ENCODE peak calls at places on chromosomes 6 and 20, in five cellular contexts. One of them, this sample, is unnamed.
A peak's percentile ranks its signal among the peaks of the same experiment; 100 is the strongest.

GRCh38 chr6:24576452-24576851 is 69.5 kb downstream of the KIAA0319 start:
- DNase-seq in Panc1: no peak
- DNase-seq in thoracic aorta: no peak
- DNase-seq in OCI-LY7: no peak
- DNase-seq in lung: no peak
- DNase-seq in this sample: no peak

GRCh38 chr20:58260006-58260405 is 31.6 kb upstream of the ANKRD60 start:
- DNase-seq in Panc1: no peak
- DNase-seq in thoracic aorta: no peak
- DNase-seq in OCI-LY7: no peak
- DNase-seq in lung: no peak
- DNase-seq in this sample: no peak

GRCh38 chr20:12243327-12243726 is 325.6 kb downstream of the BTBD3 start:
- DNase-seq in Panc1: no peak
- DNase-seq in thoracic aorta: no peak
- DNase-seq in OCI-LY7: no peak
- DNase-seq in lung: no peak
- DNase-seq in this sample: no peak

GRCh38 chr20:63212792-63213191 is 3.1 kb downstream of the YTHDF1 start:
- DNase-seq in Panc1: no peak
- DNase-seq in thoracic aorta: no peak
- DNase-seq in OCI-LY7: no peak
- DNase-seq in lung: no peak
- DNase-seq in this sample: no peak

GRCh38 chr20:21322083-21322710 is 19.1 kb downstream of the XRN2 start:
- DNase-seq in Panc1: no peak
- DNase-seq in thoracic aorta: no peak
- DNase-seq in OCI-LY7: no peak
- DNase-seq in lung: no peak
- DNase-seq in this sample: no peak

GRCh38 chr6:42260424-42260888 is 42.8 kb upstream of the MRPS10 start:
- DNase-seq in Panc1: no peak
- DNase-seq in thoracic aorta: no peak
- DNase-seq in OCI-LY7: peak; percentile 58
- DNase-seq in lung: no peak
- DNase-seq in this sample: no peak

GRCh38 chr20:60060006-60060557 is 101.9 kb downstream of the CDH26 start:
- DNase-seq in Panc1: no peak
- DNase-seq in thoracic aorta: no peak
- DNase-seq in OCI-LY7: no peak
- DNase-seq in lung: no peak
- DNase-seq in this sample: no peak

GRCh38 chr20:10115021-10115420 is 80.2 kb downstream of the ANKEF1 start:
- DNase-seq in Panc1: no peak
- DNase-seq in thoracic aorta: no peak
- DNase-seq in OCI-LY7: no peak
- DNase-seq in lung: no peak
- DNase-seq in this sample: no peak

GRCh38 chr20:40564997-40565680 is 123.9 kb downstream of the MAFB start:
- DNase-seq in Panc1: no peak
- DNase-seq in thoracic aorta: peak; percentile 23
- DNase-seq in OCI-LY7: no peak
- DNase-seq in lung: no peak
- DNase-seq in this sample: no peak

GRCh38 chr6:119147101-119148053 is 68.9 kb upstream of the FAM184A start:
- DNase-seq in Panc1: peak; percentile 94
- DNase-seq in thoracic aorta: peak; percentile 47
- DNase-seq in OCI-LY7: peak; percentile 21
- DNase-seq in lung: peak; percentile 53
- DNase-seq in this sample: peak; percentile 80

GRCh38 chr20:20017001-20017851 is at the start of gene NAA20:
- DNase-seq in Panc1: peak; percentile 79
- DNase-seq in thoracic aorta: peak; percentile 72
- DNase-seq in OCI-LY7: peak; percentile 92
- DNase-seq in lung: peak; percentile 93
- DNase-seq in this sample: peak; percentile 90

GRCh38 chr6:144548525-144548924 is 263.4 kb downstream of the UTRN start:
- DNase-seq in Panc1: no peak
- DNase-seq in thoracic aorta: no peak
- DNase-seq in OCI-LY7: no peak
- DNase-seq in lung: no peak
- DNase-seq in this sample: no peak

GRCh38 chr6:36757206-36757605 is 59.6 kb downstream of the RAB44 start:
- DNase-seq in Panc1: no peak
- DNase-seq in thoracic aorta: no peak
- DNase-seq in OCI-LY7: peak; percentile 90
- DNase-seq in lung: no peak
- DNase-seq in this sample: no peak

GRCh38 chr20:13098720-13099355 is 90.1 kb downstream of the SPTLC3 start:
- DNase-seq in Panc1: no peak
- DNase-seq in thoracic aorta: no peak
- DNase-seq in OCI-LY7: no peak
- DNase-seq in lung: no peak
- DNase-seq in this sample: no peak

GRCh38 chr6:155509743-155510475 is 54.3 kb upstream of the NOX3 start:
- DNase-seq in Panc1: no peak
- DNase-seq in thoracic aorta: no peak
- DNase-seq in OCI-LY7: no peak
- DNase-seq in lung: no peak
- DNase-seq in this sample: no peak

GRCh38 chr6:147347179-147347881 is 143.1 kb downstream of the STXBP5 start:
- DNase-seq in Panc1: no peak
- DNase-seq in thoracic aorta: no peak
- DNase-seq in OCI-LY7: no peak
- DNase-seq in lung: no peak
- DNase-seq in this sample: no peak

GRCh38 chr6:129642322-129642721 is 67.7 kb downstream of the ARHGAP18 start:
- DNase-seq in Panc1: no peak
- DNase-seq in thoracic aorta: no peak
- DNase-seq in OCI-LY7: no peak
- DNase-seq in lung: no peak
- DNase-seq in this sample: no peak

GRCh38 chr6:134880487-134881190 is 69.3 kb downstream of the ALDH8A1 start:
- DNase-seq in Panc1: no peak
- DNase-seq in thoracic aorta: no peak
- DNase-seq in OCI-LY7: no peak
- DNase-seq in lung: no peak
- DNase-seq in this sample: no peak

GRCh38 chr6:6686176-6686575 is 97.7 kb downstream of the LY86 start:
- DNase-seq in Panc1: no peak
- DNase-seq in thoracic aorta: no peak
- DNase-seq in OCI-LY7: no peak
- DNase-seq in lung: no peak
- DNase-seq in this sample: no peak

GRCh38 chr6:25925808-25926325 is 4.6 kb downstream of the SLC17A2 start:
- DNase-seq in Panc1: no peak
- DNase-seq in thoracic aorta: no peak
- DNase-seq in OCI-LY7: no peak
- DNase-seq in lung: no peak
- DNase-seq in this sample: no peak

GRCh38 chr6:151052021-151052646 is 186.6 kb downstream of the MTHFD1L start:
- DNase-seq in Panc1: no peak
- DNase-seq in thoracic aorta: no peak
- DNase-seq in OCI-LY7: no peak
- DNase-seq in lung: no peak
- DNase-seq in this sample: peak; percentile 54

GRCh38 chr6:43509984-43510826 is at the start of gene LRRC73:
- DNase-seq in Panc1: no peak
- DNase-seq in thoracic aorta: peak; percentile 41
- DNase-seq in OCI-LY7: peak; percentile 50
- DNase-seq in lung: peak; percentile 85
- DNase-seq in this sample: peak; percentile 91
- H3K4me1 ChIP-seq in Panc1: peaks cover 14% of the 10 kb centered on the region
- H3K4me1 ChIP-seq in thoracic aorta: peaks cover 11% of the 10 kb centered on the region
- H3K4me1 ChIP-seq in OCI-LY7: no peaks in the 10 kb centered on the region
- H3K4me1 ChIP-seq in lung: no peaks in the 10 kb centered on the region
- H3K4me1 ChIP-seq in this sample: no peaks in the 10 kb centered on the region

DNA sequence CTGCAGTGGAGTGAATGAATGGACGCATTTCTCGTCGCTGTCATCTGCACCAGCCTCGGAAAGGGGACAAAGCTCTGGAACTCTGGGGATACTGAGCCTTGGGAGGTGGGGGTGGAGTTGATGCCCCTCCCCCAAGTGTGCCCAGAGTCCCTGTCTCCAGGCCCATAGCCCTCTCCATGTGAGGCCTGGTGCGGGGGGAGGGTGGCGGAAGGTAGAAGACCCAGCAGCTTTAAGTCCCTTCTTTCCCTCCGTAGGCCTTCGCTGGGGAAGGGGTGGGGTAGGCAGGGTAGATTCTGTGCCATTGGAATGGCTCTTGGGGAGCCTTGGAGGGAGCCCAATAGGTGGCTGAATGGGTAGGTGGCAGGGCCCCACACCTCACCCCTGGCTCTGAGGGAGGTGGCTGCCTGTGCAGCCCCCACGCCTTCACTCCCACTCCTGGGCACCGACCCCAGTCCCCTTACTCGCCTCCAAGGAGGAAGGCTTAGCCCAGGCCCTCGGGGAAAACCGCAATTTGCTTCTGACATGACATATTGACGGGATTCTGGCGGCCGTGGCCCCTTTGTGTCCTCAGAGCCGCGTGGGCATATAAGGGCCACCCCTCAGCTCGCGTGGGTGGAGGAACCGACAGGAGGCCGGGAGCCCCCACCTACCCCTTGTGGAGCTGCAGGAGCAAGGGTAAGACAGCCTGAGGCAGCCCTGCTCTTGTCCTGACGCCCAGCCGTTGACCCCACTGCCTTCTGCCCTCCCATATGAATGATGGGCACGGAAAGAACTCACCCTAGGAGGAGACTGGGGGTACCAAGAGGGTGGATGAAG is at the start of gene BPIFB3:
- DNase-seq in Panc1: no peak
- DNase-seq in thoracic aorta: no peak
- DNase-seq in OCI-LY7: no peak
- DNase-seq in lung: no peak
- DNase-seq in this sample: no peak
- TF ChIP-seq CTCF in Panc1: no peak
- TF ChIP-seq CTCF in thoracic aorta: no peak
- TF ChIP-seq CTCF in OCI-LY7: no peak
- TF ChIP-seq CTCF in lung: no peak
- TF ChIP-seq CTCF in this sample: no peak

GRCh38 chr6:21610376-21610775 is 16.8 kb downstream of the SOX4 start:
- DNase-seq in Panc1: no peak
- DNase-seq in thoracic aorta: no peak
- DNase-seq in OCI-LY7: peak; percentile 68
- DNase-seq in lung: no peak
- DNase-seq in this sample: no peak
- H3K4me1 ChIP-seq in Panc1: peaks cover 2% of the 10 kb centered on the region
- H3K4me1 ChIP-seq in thoracic aorta: no peaks in the 10 kb centered on the region
- H3K4me1 ChIP-seq in OCI-LY7: peaks cover 68% of the 10 kb centered on the region
- H3K4me1 ChIP-seq in lung: no peaks in the 10 kb centered on the region
- H3K4me1 ChIP-seq in this sample: no peaks in the 10 kb centered on the region

GRCh38 chr6:108521616-108522107 is 39.1 kb upstream of the FOXO3 start:
- DNase-seq in Panc1: no peak
- DNase-seq in thoracic aorta: no peak
- DNase-seq in OCI-LY7: no peak
- DNase-seq in lung: no peak
- DNase-seq in this sample: no peak

GRCh38 chr6:108523697-108524096 is 37.0 kb upstream of the FOXO3 start:
- DNase-seq in Panc1: no peak
- DNase-seq in thoracic aorta: no peak
- DNase-seq in OCI-LY7: no peak
- DNase-seq in lung: no peak
- DNase-seq in this sample: no peak

GRCh38 chr6:108524528-108525218 is 36.0 kb upstream of the FOXO3 start:
- DNase-seq in Panc1: no peak
- DNase-seq in thoracic aorta: no peak
- DNase-seq in OCI-LY7: no peak
- DNase-seq in lung: no peak
- DNase-seq in this sample: no peak

DNA sequence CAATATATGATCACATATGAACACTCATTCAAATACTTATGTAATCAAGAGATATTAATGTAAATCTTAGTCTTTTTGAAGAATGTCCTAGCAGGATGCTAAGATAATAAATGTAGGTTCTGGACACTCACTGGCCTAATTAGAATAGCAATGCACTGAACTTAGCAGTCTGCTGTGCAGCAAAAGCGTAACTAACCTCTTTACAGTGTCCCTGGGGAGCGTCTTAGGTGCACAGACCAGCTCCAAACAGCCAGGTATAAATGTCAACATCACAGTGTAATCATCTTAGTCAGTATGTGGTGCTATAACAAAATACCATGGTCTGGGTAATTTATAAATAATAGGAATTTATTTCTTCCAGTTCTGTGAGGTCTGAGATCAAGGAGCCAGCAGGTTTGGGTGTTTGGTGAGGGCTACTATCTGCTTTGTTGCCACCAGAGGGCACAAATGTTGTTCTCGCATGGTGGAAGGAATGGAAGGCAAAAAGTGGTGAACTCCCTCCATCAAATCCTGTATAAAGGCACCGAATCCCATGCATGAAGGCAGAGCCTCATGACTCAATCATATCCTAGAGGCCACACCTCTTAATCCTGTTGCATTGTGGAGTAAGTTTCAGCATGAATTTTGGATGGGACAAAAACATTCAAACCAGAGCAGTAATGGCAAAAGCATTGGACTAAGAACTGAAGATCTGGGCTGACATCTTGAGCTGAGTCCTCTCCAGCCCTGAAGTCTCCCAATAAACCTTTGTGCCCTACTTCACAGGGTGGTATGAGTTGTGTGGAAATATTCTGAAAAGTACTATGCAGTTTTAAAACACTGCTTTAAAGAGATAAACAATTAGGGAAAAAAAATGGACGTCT is 41.8 kb upstream of the FOXO3 start:
- DNase-seq in Panc1: peak; percentile 22
- DNase-seq in thoracic aorta: no peak
- DNase-seq in OCI-LY7: peak; percentile 43
- DNase-seq in lung: no peak
- DNase-seq in this sample: no peak
- TF ChIP-seq CTCF in Panc1: peak; percentile 86
- TF ChIP-seq CTCF in thoracic aorta: peak; percentile 13
- TF ChIP-seq CTCF in OCI-LY7: peak; percentile 81
- TF ChIP-seq CTCF in lung: no peak
- TF ChIP-seq CTCF in this sample: no peak

DNA sequence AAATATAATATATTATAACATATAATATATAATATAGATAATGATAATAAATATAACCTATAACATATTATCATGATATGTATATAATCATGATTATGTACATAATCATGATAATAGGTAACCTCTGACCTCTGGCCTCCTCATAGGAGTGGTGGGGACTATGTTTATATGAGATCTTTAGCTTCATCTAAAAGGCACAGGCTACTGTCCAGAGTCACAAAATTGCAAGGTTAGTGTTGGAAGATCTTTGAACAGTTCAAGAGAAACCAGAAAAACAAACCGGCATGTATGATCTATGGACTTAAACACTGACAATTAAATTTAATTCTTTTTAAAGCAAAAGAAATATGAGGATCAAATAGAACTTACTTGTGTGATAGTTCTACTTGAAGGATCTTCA is 55.7 kb upstream of the TINAG start:
- DNase-seq in Panc1: no peak
- DNase-seq in thoracic aorta: no peak
- DNase-seq in OCI-LY7: no peak
- DNase-seq in lung: no peak
- DNase-seq in this sample: no peak
- H3K4me1 ChIP-seq in Panc1: no peaks in the 10 kb centered on the region
- H3K4me1 ChIP-seq in thoracic aorta: peaks cover 9% of the 10 kb centered on the region
- H3K4me1 ChIP-seq in OCI-LY7: no peaks in the 10 kb centered on the region
- H3K4me1 ChIP-seq in lung: peaks cover 7% of the 10 kb centered on the region
- H3K4me1 ChIP-seq in this sample: peaks cover 28% of the 10 kb centered on the region

GRCh38 chr6:16540804-16541752 is 220.2 kb downstream of the ATXN1 start:
- DNase-seq in Panc1: no peak
- DNase-seq in thoracic aorta: no peak
- DNase-seq in OCI-LY7: no peak
- DNase-seq in lung: no peak
- DNase-seq in this sample: peak; percentile 69
- TF ChIP-seq CTCF in Panc1: no peak
- TF ChIP-seq CTCF in thoracic aorta: peak; percentile 36
- TF ChIP-seq CTCF in OCI-LY7: no peak
- TF ChIP-seq CTCF in lung: no peak
- TF ChIP-seq CTCF in this sample: no peak

This sample was measured in right atrium auricular region.